ENCODE peak calls at places on chromosomes 13 and 19, in six cellular contexts. I is IMR-90, O is H1, P is HepG2, K is GM12878, U is K562. L is an unnamed sample.

GRCh38 chr13:35252536-35253205 is 223.8 kb downstream of the MAB21L1 start:
- DNase-seq in I (no peak), O (no peak), P (no peak), K (peak; percentile 21), U (no peak), L (no peak)

GRCh38 chr13:66492479-66492878 is 737.7 kb downstream of the PCDH9 start:
- DNase-seq in I (no peak), O (no peak), P (peak; percentile 3), K (no peak), U (peak; percentile 29), L (peak; percentile 36)

GRCh38 chr13:43544011-43544410 is 242.8 kb downstream of the ENOX1 start:
- DNase-seq in I (peak; percentile 58), O (no peak), P (no peak), K (no peak), U (no peak), L (peak; percentile 12)

GRCh38 chr13:41017744-41018582 is 1.2 kb downstream of the ELF1 start:
- DNase-seq in I (peak; percentile 19), O (no peak), P (peak; percentile 58), K (no peak), U (no peak), L (no peak)

GRCh38 chr19:3857449-3858003 is 11.3 kb downstream of the ZFR2 start:
- DNase-seq in I (no peak), O (no peak), P (no peak), K (no peak), U (no peak), L (no peak)

GRCh38 chr13:113060557-113061270 is 44.9 kb upstream of the F7 start:
- DNase-seq in I (no peak), O (no peak), P (no peak), K (no peak), U (no peak), L (no peak)

GRCh38 chr19:30273184-30273583 is 99.0 kb upstream of the ZNF536 start:
- DNase-seq in I (no peak), O (no peak), P (no peak), K (no peak), U (no peak), L (no peak)

GRCh38 chr13:86051134-86052103 is 252.2 kb upstream of the SLITRK6 start:
- DNase-seq in I (no peak), O (no peak), P (no peak), K (no peak), U (no peak), L (no peak)

GRCh38 chr13:21673592-21674270 is 2.9 kb downstream of the FGF9 start:
- DNase-seq in I (peak; percentile 36), O (peak; percentile 82), P (no peak), K (no peak), U (peak; percentile 17), L (peak; percentile 36)

GRCh38 chr13:51585234-51585672 is 991 bp downstream of the WDFY2 start:
- DNase-seq in I (peak; percentile 24), O (no peak), P (no peak), K (no peak), U (peak; percentile 46), L (no peak)

GRCh38 chr19:4800591-4801081 is 9.1 kb downstream of the FEM1A start:
- DNase-seq in I (no peak), O (no peak), P (no peak), K (no peak), U (no peak), L (no peak)

DNA sequence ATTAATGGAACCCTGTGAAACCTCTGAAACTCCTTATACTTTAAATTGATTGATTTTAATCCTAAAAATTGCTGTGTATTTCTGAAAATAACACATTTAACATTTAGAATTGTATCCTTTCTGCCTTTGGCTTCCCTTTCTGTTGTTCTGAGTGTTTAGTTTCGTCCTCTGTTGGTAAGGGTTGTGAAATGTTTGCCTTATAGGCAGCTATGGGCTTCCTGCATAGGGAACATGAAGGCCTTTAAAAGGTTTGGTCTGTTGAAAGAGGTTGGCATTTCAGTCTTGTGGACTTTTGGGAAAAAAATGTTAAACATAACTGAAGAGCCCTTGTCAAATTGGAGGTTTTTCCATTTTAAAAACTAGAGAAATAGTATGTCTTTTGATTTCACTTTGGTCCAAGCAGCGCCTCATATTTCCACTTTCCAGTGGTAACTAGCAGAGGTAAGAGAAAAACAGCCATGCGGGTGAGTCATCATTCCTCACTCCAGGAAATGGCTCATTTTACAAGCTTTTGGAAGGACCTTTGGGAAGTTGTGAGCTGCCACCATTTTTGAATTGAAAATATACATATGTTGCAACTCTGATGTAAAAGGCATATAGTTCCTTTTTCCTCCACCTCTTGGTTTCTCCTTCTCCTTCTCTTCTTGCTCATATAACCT is 22.8 kb downstream of the GPC6 start:
- DNase-seq in I (peak; percentile 95), O (no peak), P (peak; percentile 90), K (no peak), U (peak; percentile 52), L (peak; percentile 58)
- TF ChIP-seq CEBPB in I (peak; percentile 76), O (no peak), P (peak; percentile 90), K (no peak), U (no peak), L (no peak)

DNA sequence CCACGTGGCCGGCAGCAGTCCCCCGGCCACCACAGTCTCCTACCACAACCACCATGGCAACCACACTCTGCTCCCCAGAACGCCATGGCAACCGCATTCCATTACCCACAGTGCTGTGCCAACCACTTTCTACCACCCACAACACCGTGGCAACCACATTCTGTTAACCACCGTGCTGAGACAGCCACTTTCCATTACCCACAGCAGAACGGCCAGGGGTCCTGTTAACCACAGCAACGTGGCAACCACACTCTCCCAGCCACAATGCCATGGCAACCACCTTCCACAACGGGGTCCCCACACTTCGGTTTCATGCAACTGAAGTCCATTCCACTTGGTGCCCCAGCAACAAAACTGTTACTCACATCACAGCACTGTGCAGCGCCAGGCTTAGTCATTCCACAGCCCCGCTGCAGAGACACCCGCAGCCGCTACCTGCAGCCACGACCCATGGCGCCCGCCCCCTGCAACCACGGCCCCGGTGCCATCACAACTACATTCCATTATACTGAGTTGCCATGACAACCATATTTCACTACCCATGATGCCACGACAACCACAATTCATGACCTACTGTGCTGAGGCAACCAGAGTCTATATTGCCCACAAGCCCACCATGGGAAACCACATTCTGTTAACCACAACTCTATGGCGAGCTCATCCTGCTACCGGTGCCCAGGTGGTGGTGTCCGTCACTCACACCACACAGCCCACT is 10.0 kb downstream of the DPF1 start:
- DNase-seq in I (peak; percentile 61), O (no peak), P (no peak), K (peak; percentile 33), U (no peak), L (peak; percentile 81)
- TF ChIP-seq USF2 in I (no peak), O (no peak), P (no peak), K (no peak), U (no peak), L (no peak)

GRCh38 chr13:99198630-99199029 is 2.0 kb upstream of the UBAC2 start:
- DNase-seq in I (no peak), O (no peak), P (no peak), K (no peak), U (no peak), L (no peak)
- TF ChIP-seq CEBPB in I (no peak), O (no peak), P (no peak), K (no peak), U (no peak), L (no peak)

DNA sequence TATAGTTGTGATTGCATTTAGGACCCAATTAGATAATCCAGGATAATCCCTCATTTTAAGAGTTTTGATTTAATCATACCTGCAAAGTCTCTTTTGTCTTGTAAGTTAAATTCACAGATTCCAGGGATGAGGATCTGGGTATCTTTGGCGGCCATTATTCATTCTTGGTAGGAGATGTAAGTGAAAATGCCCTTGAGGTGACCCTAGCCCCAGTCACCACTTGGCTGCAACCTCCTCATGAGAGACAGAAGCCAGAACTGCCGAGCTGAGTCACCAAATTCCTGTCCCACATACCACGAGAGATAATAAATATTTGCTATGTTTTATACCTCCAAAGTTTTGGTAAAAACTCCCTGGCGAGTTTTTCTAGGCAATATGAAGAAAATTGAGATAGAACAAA is 389.4 kb downstream of the RFC3 start:
- DNase-seq in I (peak; percentile 70), O (no peak), P (no peak), K (no peak), U (no peak), L (peak; percentile 32)
- TF ChIP-seq USF2 in I (no peak), O (no peak), P (no peak), K (no peak), U (no peak), L (no peak)

GRCh38 chr19:6693681-6694080 is 23.7 kb upstream of the TNFSF14 start:
- DNase-seq in I (no peak), O (no peak), P (peak; percentile 36), K (no peak), U (peak; percentile 83), L (no peak)

GRCh38 chr19:6693056-6693471 is 23.1 kb upstream of the TNFSF14 start:
- DNase-seq in I (no peak), O (no peak), P (no peak), K (no peak), U (no peak), L (peak; percentile 31)

GRCh38 chr19:6696239-6696820 is 24.1 kb downstream of the C3 start:
- DNase-seq in I (no peak), O (no peak), P (no peak), K (no peak), U (no peak), L (no peak)

GRCh38 chr19:6692027-6692426 is 22.1 kb upstream of the TNFSF14 start:
- DNase-seq in I (no peak), O (no peak), P (no peak), K (no peak), U (no peak), L (no peak)

GRCh38 chr19:6694147-6694815 is 24.3 kb upstream of the TNFSF14 start:
- DNase-seq in I (no peak), O (no peak), P (peak; percentile 53), K (no peak), U (peak; percentile 62), L (peak; percentile 40)
- TF ChIP-seq CEBPB in I (no peak), O (no peak), P (no peak), K (no peak), U (no peak), L (no peak)

GRCh38 chr19:16795731-16796130 is 33.5 kb upstream of the SIN3B start:
- DNase-seq in I (no peak), O (no peak), P (no peak), K (no peak), U (no peak), L (no peak)

GRCh38 chr19:16804176-16804575 is 25.0 kb upstream of the SIN3B start:
- DNase-seq in I (no peak), O (no peak), P (no peak), K (no peak), U (no peak), L (no peak)

GRCh38 chr19:16799740-16800139 is 29.5 kb upstream of the SIN3B start:
- DNase-seq in I (no peak), O (no peak), P (no peak), K (no peak), U (no peak), L (no peak)

GRCh38 chr19:16797876-16798275 is 31.3 kb upstream of the SIN3B start:
- DNase-seq in I (no peak), O (no peak), P (no peak), K (no peak), U (no peak), L (no peak)

DNA sequence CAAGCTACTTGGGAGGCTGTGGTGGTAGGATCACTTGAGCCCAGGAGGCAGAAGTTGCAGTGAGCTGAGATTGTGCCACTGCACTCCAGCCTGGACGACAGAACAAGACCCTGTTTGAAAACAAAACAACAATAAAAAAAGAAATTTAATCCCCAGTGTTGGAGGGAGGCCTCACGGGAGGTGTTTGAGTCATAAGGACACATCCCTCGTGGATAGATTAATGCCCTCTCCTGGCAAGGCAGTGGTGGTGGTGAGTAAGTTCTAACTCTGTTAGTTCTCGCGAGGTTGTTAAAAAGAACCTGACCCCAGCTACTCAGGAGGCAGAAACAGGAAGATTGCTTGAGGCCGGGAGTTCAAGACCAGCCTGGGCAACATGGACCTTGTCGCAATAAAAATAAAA is 27.6 kb upstream of the SIN3B start:
- DNase-seq in I (peak; percentile 71), O (no peak), P (no peak), K (no peak), U (peak; percentile 15), L (peak; percentile 33)
- TF ChIP-seq USF2 in I (no peak), O (no peak), P (no peak), K (no peak), U (no peak), L (no peak)

L was measured in A549.